ENCODE peak calls at places on chromosomes 7 and 10, in seven cellular contexts. J, G, H, T, R, M and L are unnamed samples.

GRCh38 chr10:47164800-47165128 is 135.2 kb upstream of the GDF10 start:
- DNase-seq in R (no peak), G (no peak), T (no peak), J (no peak), H (no peak), M (no peak), L (peak; percentile 73)

GRCh38 chr10:79405221-79405994 is 40.0 kb downstream of the ZCCHC24 start:
- DNase-seq in R (peak; percentile 55), M (no peak), H (peak; percentile 79), T (no peak), G (no peak), J (no peak), L (peak; percentile 89)

GRCh38 chr10:70274643-70275042 is 9.2 kb downstream of the NPFFR1 start:
- DNase-seq in G (no peak), J (no peak), M (no peak), T (no peak), H (no peak), R (no peak), L (no peak)

GRCh38 chr7:727806-728460 is 852 bp upstream of the PRKAR1B start:
- DNase-seq in R (no peak), M (no peak), G (no peak), J (no peak), H (peak; percentile 59), T (peak; percentile 44), L (peak; percentile 68)

GRCh38 chr7:120412139-120412538 is 139.2 kb downstream of the KCND2 start:
- DNase-seq in M (no peak), H (no peak), J (no peak), G (no peak), R (no peak), T (no peak), L (no peak)

GRCh38 chr10:62501547-62501946 is 127.4 kb downstream of the ZNF365 start:
- DNase-seq in H (no peak), T (no peak), J (no peak), R (no peak), G (no peak), M (no peak), L (no peak)

GRCh38 chr10:103276941-103277712 is at the start of gene INA:
- DNase-seq in R (peak; percentile 76), T (peak; percentile 79), G (no peak), J (peak; percentile 91), M (no peak), H (peak; percentile 96), L (no peak)

GRCh38 chr7:111229181-111229740 is 138.3 kb downstream of the LRRN3 start:
- DNase-seq in H (no peak), J (no peak), R (no peak), T (no peak), M (no peak), G (no peak), L (no peak)

GRCh38 chr10:131094406-131095108 is 217.0 kb downstream of the TCERG1L start:
- DNase-seq in R (peak; percentile 46), J (peak; percentile 61), H (peak; percentile 22), G (no peak), M (no peak), T (no peak), L (no peak)

GRCh38 chr10:62076872-62077271 is 175.4 kb downstream of the ARID5B start:
- DNase-seq in G (no peak), M (no peak), H (no peak), J (no peak), R (no peak), T (no peak), L (no peak)

GRCh38 chr10:128633864-128634541 is 507.8 kb upstream of the MKI67 start:
- DNase-seq in T (no peak), H (no peak), M (no peak), G (no peak), J (no peak), R (no peak), L (no peak)

GRCh38 chr10:92574545-92575377 is 868 bp upstream of the IDE start:
- DNase-seq in T (no peak), J (no peak), G (no peak), M (no peak), H (peak; percentile 92), R (peak; percentile 71), L (no peak)

GRCh38 chr7:41148521-41148951 is 554.4 kb downstream of the INHBA start:
- DNase-seq in J (no peak), G (no peak), M (peak; percentile 88), H (no peak), T (no peak), R (peak; percentile 5), L (no peak)

GRCh38 chr10:65355141-65355680 is 1570.6 kb upstream of the LRRTM3 start:
- DNase-seq in J (no peak), H (no peak), T (no peak), G (no peak), R (no peak), M (no peak), L (no peak)

GRCh38 chr7:30681262-30682130 is 760 bp downstream of the CRHR2 start:
- DNase-seq in H (peak; percentile 79), J (no peak), M (no peak), G (no peak), T (peak; percentile 62), R (no peak), L (no peak)

GRCh38 chr7:37150180-37150579 is 298.5 kb downstream of the ELMO1 start:
- DNase-seq in J (no peak), H (no peak), R (no peak), T (no peak), G (no peak), M (no peak), L (no peak)

GRCh38 chr10:120643373-120643772 is 186.3 kb downstream of the PLPP4 start:
- DNase-seq in H (no peak), M (no peak), J (no peak), R (no peak), G (no peak), T (no peak), L (no peak)

GRCh38 chr7:332646-333398 is 42.9 kb downstream of the FOXL3 start:
- DNase-seq in M (peak; percentile 7), J (peak; percentile 88), G (peak; percentile 93), R (no peak), H (peak; percentile 95), T (peak; percentile 91), L (no peak)

GRCh38 chr10:50937230-50937907 is 51.9 kb upstream of the A1CF start:
- DNase-seq in G (no peak), R (peak; percentile 14), M (peak; percentile 13), J (no peak), T (no peak), H (no peak), L (no peak)

GRCh38 chr10:30413996-30414576 is 19.9 kb upstream of the MAP3K8 start:
- DNase-seq in M (no peak), J (peak; percentile 45), G (no peak), R (peak; percentile 26), T (no peak), H (no peak), L (no peak)

GRCh38 chr10:23294638-23295247 is 49.9 kb downstream of the C10orf67 start:
- DNase-seq in J (no peak), R (no peak), M (no peak), G (no peak), T (no peak), H (no peak), L (no peak)

GRCh38 chr10:107831772-107832171 is 667.3 kb upstream of the SORCS1 start:
- DNase-seq in T (no peak), R (no peak), M (no peak), G (no peak), J (no peak), H (no peak), L (no peak)

GRCh38 chr7:197413-198335 is 5.3 kb downstream of the FAM20C start:
- DNase-seq in G (no peak), M (no peak), T (no peak), J (no peak), R (no peak), H (no peak), L (no peak)

GRCh38 chr10:91708174-91708861 is 75.4 kb upstream of the PPP1R3C start:
- DNase-seq in T (no peak), G (no peak), J (no peak), R (peak; percentile 5), M (no peak), H (no peak), L (no peak)

GRCh38 chr10:24849051-24849450 is 103.4 kb downstream of the PRTFDC1 start:
- DNase-seq in T (no peak), H (no peak), G (no peak), R (no peak), J (peak; percentile 66), M (no peak), L (no peak)

GRCh38 chr10:34378297-34378696 is 436.8 kb downstream of the PARD3 start:
- DNase-seq in R (no peak), M (no peak), H (no peak), J (no peak), G (no peak), T (no peak), L (no peak)

GRCh38 chr7:143230602-143231457 is 9.0 kb downstream of the TAS2R40 start:
- DNase-seq in H (no peak), M (no peak), J (no peak), T (no peak), R (no peak), G (no peak), L (no peak)

GRCh38 chr10:470339-471003 is 219.0 kb downstream of the DIP2C start:
- DNase-seq in H (peak; percentile 46), J (no peak), G (no peak), M (no peak), T (no peak), R (no peak), L (no peak)

GRCh38 chr10:97849491-97850402 is at the start of gene GOLGA7B:
- DNase-seq in T (peak; percentile 91), J (peak; percentile 43), R (peak; percentile 82), G (peak; percentile 28), M (no peak), H (peak; percentile 90), L (no peak)

GRCh38 chr7:7424151-7424873 is 111.4 kb downstream of the COL28A1 start:
- DNase-seq in T (peak; percentile 62), R (peak; percentile 78), G (peak; percentile 4), H (peak; percentile 68), J (peak; percentile 63), M (no peak), L (no peak)

GRCh38 chr10:59098387-59098786 is 78.1 kb upstream of the PHYHIPL start:
- DNase-seq in M (peak; percentile 63), R (no peak), J (no peak), G (no peak), H (no peak), T (no peak), L (no peak)

GRCh38 chr10:122560279-122560804 is at the start of gene DMBT1:
- DNase-seq in J (no peak), R (no peak), T (no peak), M (no peak), G (no peak), H (no peak), L (no peak)

GRCh38 chr10:55449981-55450380 is 649.0 kb upstream of the PCDH15 start:
- DNase-seq in M (no peak), H (no peak), T (no peak), R (peak; percentile 16), G (no peak), J (no peak), L (no peak)

GRCh38 chr7:69670701-69671100 is 72.4 kb downstream of the AUTS2 start:
- DNase-seq in G (no peak), T (no peak), R (no peak), J (no peak), M (no peak), H (no peak), L (no peak)